ENCODE peak calls at places on chromosomes 6 and 20, in five cellular contexts. Q is SK-N-SH, L is H1, P is HepG2, B is GM12878. N is an unnamed sample.

GRCh38 chr20:62085206-62085605 is 19.5 kb upstream of the TAF4 start:
- DNase-seq in P (no peak), Q (no peak), B (no peak), L (no peak), N (no peak)

GRCh38 chr20:24622856-24623255 is 153.4 kb downstream of the SYNDIG1 start:
- DNase-seq in P (no peak), Q (no peak), L (no peak), B (no peak), N (no peak)

GRCh38 chr20:22995923-22996322 is 39.2 kb upstream of the SSTR4 start:
- DNase-seq in B (no peak), P (no peak), L (no peak), Q (no peak), N (no peak)

GRCh38 chr6:30618270-30618787 is 689 bp downstream of the MRPS18B start:
- DNase-seq in L (no peak), P (peak), Q (no peak), B (no peak), N (no peak)

GRCh38 chr20:52035977-52036376 is 155.6 kb downstream of the ZFP64 start:
- DNase-seq in P (no peak), Q (no peak), B (no peak), L (no peak), N (no peak)

GRCh38 chr6:42147138-42147562 is 4.7 kb upstream of the C6orf132 start:
- DNase-seq in Q (no peak), L (no peak), P (no peak), B (no peak), N (no peak)

GRCh38 chr6:7684843-7685242 is 41.1 kb upstream of the BMP6 start:
- DNase-seq in P (no peak), L (peak), Q (no peak), B (no peak), N (no peak)

GRCh38 chr6:36625161-36625919 is 31.2 kb downstream of the SRSF3 start:
- DNase-seq in Q (no peak), B (no peak), L (no peak), P (no peak), N (no peak)

GRCh38 chr6:2918936-2919335 is 15.8 kb upstream of the SERPINB9 start:
- DNase-seq in B (no peak), P (no peak), Q (no peak), L (peak), N (no peak)

GRCh38 chr20:3797592-3798404 is 1.7 kb downstream of the CDC25B start:
- DNase-seq in L (no peak), P (peak), B (no peak), Q (peak), N (no peak)

GRCh38 chr20:50487397-50487796 is 22.8 kb upstream of the PTPN1 start:
- DNase-seq in Q (no peak), P (no peak), L (no peak), B (no peak), N (no peak)

GRCh38 chr20:3420211-3420707 is 12.8 kb upstream of the DNAAF9 start:
- DNase-seq in L (no peak), B (peak), Q (no peak), P (no peak), N (peak)

GRCh38 chr6:128491041-128491642 is 29.3 kb downstream of the PTPRK start:
- DNase-seq in Q (no peak), L (no peak), B (no peak), P (peak), N (no peak)

GRCh38 chr6:106037060-106037459 is 49.1 kb upstream of the PRDM1 start:
- DNase-seq in Q (no peak), P (no peak), B (no peak), L (no peak), N (no peak)

GRCh38 chr6:73579851-73580246 is 59.0 kb upstream of the EEF1A1 start:
- DNase-seq in L (no peak), Q (no peak), B (peak), P (peak), N (peak)

GRCh38 chr6:28922841-28923317 is 906 bp downstream of the TRIM27 start:
- DNase-seq in B (no peak), L (peak), Q (peak), P (no peak), N (peak)

GRCh38 chr6:2193931-2194330 is 51.5 kb downstream of the GMDS start:
- DNase-seq in B (no peak), L (no peak), P (no peak), Q (no peak), N (no peak)

GRCh38 chr6:70059047-70059719 is 192.8 kb downstream of the COL19A1 start:
- DNase-seq in L (no peak), Q (no peak), B (no peak), P (no peak), N (no peak)

GRCh38 chr6:42404494-42404893 is 47.2 kb downstream of the TRERF1 start:
- DNase-seq in Q (no peak), P (no peak), B (no peak), L (no peak), N (no peak)

GRCh38 chr6:156279306-156279969 is 497.7 kb upstream of the ARID1B start:
- DNase-seq in B (peak), P (no peak), L (no peak), Q (peak), N (no peak)

GRCh38 chr6:150592377-150592995 is 7.2 kb upstream of the PLEKHG1 start:
- DNase-seq in B (no peak), P (no peak), Q (no peak), L (no peak), N (no peak)

GRCh38 chr6:158758941-158759479 is 60.2 kb downstream of the EZR start:
- DNase-seq in P (no peak), L (no peak), B (no peak), Q (no peak), N (no peak)

GRCh38 chr6:137767931-137768690 is 98.9 kb upstream of the TNFAIP3 start:
- DNase-seq in L (no peak), P (no peak), B (peak), Q (no peak), N (peak)

GRCh38 chr6:169019111-169019510 is 234.5 kb downstream of the THBS2 start:
- DNase-seq in L (no peak), P (no peak), B (no peak), Q (no peak), N (no peak)

GRCh38 chr6:131924881-131925474 is 26.2 kb downstream of the CCN2 start:
- DNase-seq in L (no peak), P (peak), B (no peak), Q (no peak), N (no peak)
- TF ChIP-seq CTCF in L (peak), P (peak), B (no peak), Q (peak), N (no peak)

GRCh38 chr20:31666258-31667042 is 28.7 kb downstream of the COX4I2 start:
- DNase-seq in L (no peak), B (no peak), P (no peak), Q (no peak), N (peak)

GRCh38 chr20:31664696-31665354 is 27.1 kb downstream of the COX4I2 start:
- DNase-seq in Q (no peak), P (no peak), B (no peak), L (no peak), N (no peak)

GRCh38 chr20:31663838-31664695 is 26.4 kb downstream of the COX4I2 start:
- DNase-seq in L (no peak), P (peak), Q (no peak), B (no peak), N (no peak)

GRCh38 chr20:31667315-31668285 is 29.9 kb downstream of the COX4I2 start:
- DNase-seq in B (no peak), Q (no peak), P (no peak), L (no peak), N (peak)

DNA sequence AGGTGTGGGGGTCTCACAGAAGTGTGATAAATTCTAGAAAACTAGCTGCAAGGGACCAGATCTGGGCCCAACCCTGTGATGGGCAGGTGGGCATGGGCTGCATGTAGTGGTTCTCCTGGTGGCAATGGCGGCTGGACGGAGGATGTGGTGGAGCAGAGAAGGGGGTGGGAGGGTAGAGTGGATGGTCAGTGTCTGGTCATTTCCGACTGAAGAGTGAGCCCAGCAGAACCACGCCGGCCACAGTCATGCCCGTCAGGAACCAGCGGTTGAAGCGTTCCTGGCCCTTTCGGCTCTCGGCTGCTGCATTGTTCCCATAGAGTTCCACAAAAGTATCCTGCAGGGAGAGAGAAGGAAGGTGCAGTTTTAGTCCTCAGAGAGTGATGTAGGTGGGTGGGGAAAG is 28.0 kb downstream of the COX4I2 start:
- DNase-seq in Q (no peak), P (no peak), L (no peak), B (no peak), N (no peak)
- H3K27ac ChIP-seq in Q (no peak), P (peak), L (no peak), B (no peak), N (no peak)

GRCh38 chr6:82129814-82130213 is 117.7 kb downstream of the IBTK start:
- DNase-seq in Q (no peak), P (peak), B (no peak), L (no peak), N (no peak)
- TF ChIP-seq GABPA in Q (no peak), P (no peak), B (no peak), L (no peak), N (no peak)

GRCh38 chr6:33851959-33852358 is 48.2 kb upstream of the MLN start:
- DNase-seq in L (peak), P (peak), B (no peak), Q (no peak), N (no peak)
- TF ChIP-seq CTCF in L (peak), P (peak), B (peak), Q (peak), N (peak)

DNA sequence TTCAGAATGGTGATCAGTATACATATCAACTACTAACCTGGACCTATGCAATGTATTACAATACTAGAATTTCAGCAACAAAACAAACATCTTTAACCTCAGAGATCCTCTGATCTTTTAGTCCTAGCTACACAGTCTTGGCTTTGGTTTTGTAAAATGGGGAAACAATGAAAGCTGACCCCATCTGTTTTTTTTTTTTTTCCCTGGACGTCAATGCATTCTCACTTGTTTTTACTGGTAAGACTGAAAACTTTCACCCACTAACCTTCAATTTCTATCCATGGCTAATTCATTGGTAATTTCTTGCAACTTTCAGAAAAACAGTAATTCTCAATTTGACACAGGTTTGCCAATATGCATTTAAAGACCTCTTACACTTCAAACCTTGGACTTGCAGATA is 3.0 kb downstream of the KIF13A start:
- DNase-seq in Q (no peak), B (no peak), P (no peak), L (no peak), N (no peak)
- H3K27ac ChIP-seq in Q (no peak), B (no peak), P (no peak), L (no peak), N (no peak)

GRCh38 chr6:98823428-98823827 is 10.9 kb upstream of the POU3F2 start:
- DNase-seq in L (no peak), P (no peak), Q (no peak), B (no peak), N (no peak)
- TF ChIP-seq GABPA in L (no peak), P (no peak), Q (no peak), B (no peak), N (no peak)

DNA sequence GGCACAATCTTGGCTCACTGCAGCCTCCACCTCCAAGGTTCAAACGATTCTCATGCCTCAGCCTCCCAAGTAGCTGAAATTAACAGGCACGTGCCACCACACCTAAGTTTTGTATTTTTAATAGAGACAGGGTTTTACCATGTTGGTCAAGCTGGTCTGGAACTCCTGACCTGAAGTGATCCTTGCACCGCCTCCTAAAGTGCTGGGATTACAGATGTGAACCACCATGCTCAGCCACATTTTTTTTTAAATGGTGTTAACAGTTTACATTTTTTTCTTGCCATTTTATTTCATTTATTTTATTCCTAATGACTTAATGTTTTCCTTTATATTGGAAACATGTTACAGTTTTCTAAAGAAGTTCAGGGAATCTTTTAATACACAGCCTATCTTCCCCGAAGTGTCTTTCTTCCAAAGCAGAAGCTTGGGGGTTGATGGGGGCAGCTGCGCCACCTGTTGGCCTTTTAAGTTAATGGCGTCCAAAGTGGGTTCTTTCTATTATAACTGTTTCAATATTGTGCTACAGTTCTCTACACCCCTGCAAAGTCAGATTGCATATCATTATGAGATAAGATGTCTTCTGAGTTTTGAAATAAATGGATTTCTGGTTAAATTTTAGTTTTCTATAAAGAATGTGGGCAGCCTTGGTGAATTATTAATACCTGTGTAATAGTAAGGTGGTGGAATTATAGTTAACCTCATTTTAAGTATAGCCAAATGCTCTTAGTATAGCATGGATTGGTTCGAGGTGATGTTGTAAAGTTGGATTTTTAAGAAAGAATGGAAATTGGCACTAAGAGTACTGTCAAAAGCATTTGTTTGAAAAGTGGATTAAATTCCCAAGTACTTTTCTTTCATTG is 42.0 kb upstream of the PLCG1 start:
- DNase-seq in L (no peak), B (no peak), P (peak), Q (peak), N (peak)
- TF ChIP-seq CTCF in L (peak), B (peak), P (peak), Q (peak), N (peak)